ENCODE peak calls at places on chromosomes 6 and 20, in four cellular contexts. F, J, E and S are unnamed samples.

GRCh38 chr20:58695895-58696375 is 3.3 kb downstream of the NPEPL1 start:
- DNase-seq in J (no peak), E (no peak), F (no peak), S (no peak)

GRCh38 chr6:108951351-108951953 is 103.2 kb downstream of the ARMC2 start:
- DNase-seq in F (no peak), J (no peak), E (peak; percentile 44), S (no peak)

GRCh38 chr6:85406641-85407075 is 43.2 kb upstream of the NT5E start:
- DNase-seq in F (no peak), E (peak; percentile 65), J (no peak), S (no peak)

GRCh38 chr6:38178584-38178886 is 359.0 kb downstream of the ZFAND3 start:
- DNase-seq in E (no peak), J (no peak), F (no peak), S (no peak)

GRCh38 chr20:63636752-63637633 is 10.1 kb upstream of the GMEB2 start:
- DNase-seq in F (no peak), J (no peak), E (peak; percentile 26), S (no peak)

GRCh38 chr6:155708100-155708499 is 252.5 kb upstream of the NOX3 start:
- DNase-seq in F (no peak), E (no peak), J (no peak), S (no peak)

GRCh38 chr6:48813821-48814220 is 649.2 kb downstream of the MMUT start:
- DNase-seq in E (peak; percentile 35), J (no peak), F (no peak), S (peak; percentile 6)

GRCh38 chr6:50586074-50586473 is 127.3 kb upstream of the TFAP2D start:
- DNase-seq in E (no peak), J (no peak), F (no peak), S (no peak)

GRCh38 chr20:59598625-59599310 is 5.6 kb upstream of the PHACTR3 start:
- DNase-seq in E (no peak), F (peak; percentile 65), J (peak; percentile 52), S (no peak)

GRCh38 chr6:32163559-32164258 is 686 bp upstream of the EGFL8 start:
- DNase-seq in E (no peak), F (no peak), J (no peak), S (no peak)

GRCh38 chr20:53194891-53195290 is 222.7 kb downstream of the TSHZ2 start:
- DNase-seq in F (no peak), J (no peak), E (no peak), S (no peak)

GRCh38 chr6:41705996-41706835 is 29.2 kb downstream of the TFEB start:
- DNase-seq in E (peak; percentile 68), F (peak; percentile 92), J (peak; percentile 72), S (peak; percentile 61)

GRCh38 chr6:36269834-36270705 is at the start of gene PNPLA1:
- DNase-seq in J (peak; percentile 35), E (no peak), F (peak; percentile 52), S (no peak)

GRCh38 chr20:20806121-20806820 is 93.8 kb upstream of the RALGAPA2 start:
- DNase-seq in F (no peak), J (peak; percentile 67), E (no peak), S (no peak)

GRCh38 chr6:96466149-96466863 is 55.3 kb upstream of the UFL1 start:
- DNase-seq in J (no peak), F (no peak), E (no peak), S (no peak)

GRCh38 chr6:122798099-122798641 is 9.1 kb downstream of the SMPDL3A start:
- DNase-seq in J (no peak), F (no peak), E (peak; percentile 84), S (peak; percentile 71)

GRCh38 chr6:16684896-16685554 is 76.2 kb downstream of the ATXN1 start:
- DNase-seq in F (no peak), E (peak; percentile 82), J (no peak), S (peak; percentile 65)

GRCh38 chr20:51740838-51741237 is 27.4 kb downstream of the ATP9A start:
- DNase-seq in E (no peak), F (no peak), J (no peak), S (no peak)

GRCh38 chr6:16846399-16846778 is 85.1 kb upstream of the ATXN1 start:
- DNase-seq in F (no peak), J (no peak), E (no peak), S (no peak)

GRCh38 chr6:158593670-158594069 is 33.8 kb downstream of the TMEM181 start:
- DNase-seq in J (no peak), F (no peak), E (no peak), S (no peak)

GRCh38 chr6:19472850-19473249 is 364.3 kb upstream of the ID4 start:
- DNase-seq in F (peak; percentile 85), J (peak; percentile 27), E (no peak), S (no peak)

GRCh38 chr6:105482227-105482839 is 79.5 kb upstream of the PREP start:
- DNase-seq in E (peak; percentile 38), J (no peak), F (no peak), S (peak; percentile 47)

GRCh38 chr6:71908162-71908765 is 21.9 kb downstream of the RIMS1 start:
- DNase-seq in J (no peak), F (no peak), E (no peak), S (no peak)

GRCh38 chr6:3398755-3399671 is 57.8 kb downstream of the SLC22A23 start:
- DNase-seq in J (no peak), E (no peak), F (no peak), S (no peak)

GRCh38 chr6:27250955-27251671 is 3.6 kb downstream of the PRSS16 start:
- DNase-seq in E (no peak), F (peak; percentile 96), J (peak; percentile 98), S (peak; percentile 30)

GRCh38 chr20:45066372-45066771 is 34.6 kb downstream of the KCNS1 start:
- DNase-seq in E (peak; percentile 55), J (no peak), F (no peak), S (peak; percentile 14)

GRCh38 chr20:51752343-51752951 is 15.7 kb downstream of the ATP9A start:
- DNase-seq in E (peak; percentile 93), F (no peak), J (no peak), S (peak; percentile 93)

GRCh38 chr6:5025911-5026819 is 22.3 kb upstream of the RPP40 start:
- DNase-seq in J (peak; percentile 89), F (peak; percentile 71), E (peak; percentile 30), S (peak; percentile 78)

GRCh38 chr6:318265-318890 is 26.1 kb downstream of the DUSP22 start:
- DNase-seq in E (no peak), J (no peak), F (no peak), S (no peak)

GRCh38 chr6:122628714-122629113 is 18.5 kb downstream of the PKIB start:
- DNase-seq in F (no peak), E (no peak), J (no peak), S (no peak)

GRCh38 chr6:2971420-2972218 is at the start of gene SERPINB6:
- DNase-seq in F (peak; percentile 63), J (no peak), E (peak; percentile 71), S (peak; percentile 87)

GRCh38 chr6:110307368-110307767 is 50.8 kb downstream of the METTL24 start:
- DNase-seq in E (no peak), J (no peak), F (no peak), S (no peak)

GRCh38 chr6:56226946-56227879 is 20.2 kb downstream of the COL21A1 start:
- DNase-seq in J (no peak), F (no peak), E (peak; percentile 46), S (peak; percentile 45)

GRCh38 chr6:132768051-132768517 is 10.4 kb upstream of the VNN2 start:
- DNase-seq in E (no peak), J (peak; percentile 84), F (peak; percentile 82), S (peak; percentile 74)

GRCh38 chr20:11296951-11297350 is 620.7 kb upstream of the BTBD3 start:
- DNase-seq in J (peak; percentile 43), F (no peak), E (peak; percentile 13), S (no peak)

GRCh38 chr20:10315138-10315537 is 96.5 kb downstream of the SNAP25 start:
- DNase-seq in E (no peak), J (no peak), F (no peak), S (no peak)

GRCh38 chr20:38169636-38170035 is 4.6 kb upstream of the TGM2 start:
- DNase-seq in F (no peak), J (no peak), E (no peak), S (no peak)

GRCh38 chr6:36920546-36920945 is 34.0 kb upstream of the PI16 start:
- DNase-seq in J (no peak), F (no peak), E (peak; percentile 54), S (no peak)

DNA sequence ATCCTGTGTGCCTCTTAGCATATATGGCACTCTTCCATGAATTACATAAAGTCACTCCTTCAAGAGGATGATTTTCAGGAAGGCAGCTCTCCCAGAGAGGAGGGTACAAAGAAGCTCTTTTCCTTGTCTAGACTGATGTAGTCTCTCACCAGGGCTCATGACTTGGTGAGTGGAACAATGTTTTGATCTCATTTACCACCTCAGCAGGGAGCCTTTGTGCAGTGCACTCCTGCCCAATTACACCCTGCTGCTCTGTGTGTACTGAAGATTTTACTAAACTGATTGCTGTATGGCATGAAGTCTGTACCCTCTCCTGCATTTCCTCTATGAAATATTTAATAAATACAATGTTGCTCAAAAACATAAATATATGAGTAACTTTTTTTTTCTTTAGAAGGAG is 598.3 kb upstream of the HS3ST5 start:
- DNase-seq in J (peak; percentile 59), E (no peak), F (no peak), S (no peak)
- H3K27ac ChIP-seq in J (no peak overlapping the region), E (no peak overlapping the region), F (no peak overlapping the region), S (no peak overlapping the region)

DNA sequence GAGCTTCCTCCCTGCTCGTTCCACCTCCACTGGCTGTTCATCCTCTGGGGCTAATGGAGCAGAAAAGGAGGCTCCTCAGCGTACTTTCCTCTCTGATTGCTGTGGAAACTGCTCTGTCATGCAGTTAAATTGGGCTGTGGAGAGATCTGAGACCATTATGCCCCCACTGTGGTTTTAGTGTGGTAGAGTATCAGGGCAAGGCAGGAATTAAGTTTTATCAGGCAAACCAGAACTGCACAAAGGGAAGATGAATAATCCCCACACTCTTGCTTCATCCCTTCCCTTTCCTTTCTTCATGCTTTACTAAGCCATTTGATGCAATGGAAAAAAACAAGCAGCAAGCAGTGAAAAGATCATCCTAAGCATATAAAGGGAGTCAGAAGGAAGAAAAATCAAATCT is 11.9 kb upstream of the ME1 start:
- DNase-seq in F (no peak), E (peak; percentile 34), J (no peak), S (peak; percentile 56)
- H3K18ac ChIP-seq in F (no peak overlapping the region), E (no peak overlapping the region), J (no peak overlapping the region), S (no peak overlapping the region)

GRCh38 chr20:62604796-62605195 is 37.5 kb upstream of the SLCO4A1 start:
- DNase-seq in F (no peak), E (no peak), J (no peak), S (no peak)
- H3K27ac ChIP-seq in F (no peak overlapping the region), E (no peak overlapping the region), J (no peak overlapping the region), S (no peak overlapping the region)

GRCh38 chr20:35248641-35249475 is 22.4 kb downstream of the MMP24 start:
- DNase-seq in J (no peak), E (no peak), F (no peak), S (no peak)
- H3K18ac ChIP-seq in J (no peak overlapping the region), E (no peak overlapping the region), F (no peak overlapping the region), S (no peak overlapping the region)

GRCh38 chr20:49706548-49707517 is 6.8 kb downstream of the B4GALT5 start:
- DNase-seq in F (no peak), J (peak; percentile 28), E (no peak), S (no peak)
- H3K27ac ChIP-seq in F (no peak overlapping the region), J (no peak overlapping the region), E (no peak overlapping the region), S (no peak overlapping the region)

GRCh38 chr6:157490870-157491269 is 109.9 kb downstream of the ZDHHC14 start:
- DNase-seq in E (no peak), F (no peak), J (no peak), S (no peak)
- H3K18ac ChIP-seq in E (no peak overlapping the region), F (no peak overlapping the region), J (no peak overlapping the region), S (no peak overlapping the region)